ENCODE peak calls at places on chromosomes 16 and 17, in four cellular contexts. One of them, this sample, is unnamed. For H3K79me2, the result is how much of the 10 kb centered on the place peaks cover.

GRCh38 chr16:31134091-31134571 is 1.4 kb downstream of the PRSS8 start:
- DNase-seq in HCT116: no peak
- DNase-seq in GM12878: no peak
- DNase-seq in H9: no peak
- DNase-seq in this sample: no peak

GRCh38 chr17:64500487-64500859 is 3.6 kb upstream of the POLG2 start:
- DNase-seq in HCT116: no peak
- DNase-seq in H9: no peak
- DNase-seq in GM12878: no peak
- DNase-seq in this sample: no peak

GRCh38 chr17:21330436-21331160 is 45.6 kb upstream of the KCNJ12 start:
- DNase-seq in HCT116: no peak
- DNase-seq in GM12878: no peak
- DNase-seq in H9: no peak
- DNase-seq in this sample: no peak

GRCh38 chr16:3509470-3509928 is 8.7 kb downstream of the CLUAP1 start:
- DNase-seq in HCT116: no peak
- DNase-seq in GM12878: peak
- DNase-seq in H9: peak
- DNase-seq in this sample: peak

GRCh38 chr16:14538604-14539003 is 91.5 kb downstream of the PARN start:
- DNase-seq in H9: no peak
- DNase-seq in GM12878: no peak
- DNase-seq in HCT116: no peak
- DNase-seq in this sample: no peak

GRCh38 chr17:79093270-79093669 is 18.6 kb downstream of the ENGASE start:
- DNase-seq in HCT116: no peak
- DNase-seq in GM12878: no peak
- DNase-seq in H9: no peak
- DNase-seq in this sample: no peak

GRCh38 chr17:56774650-56775049 is 59.1 kb downstream of the C17orf67 start:
- DNase-seq in H9: no peak
- DNase-seq in HCT116: no peak
- DNase-seq in GM12878: no peak
- DNase-seq in this sample: peak

GRCh38 chr16:28298511-28298878 is 6.2 kb downstream of the SBK1 start:
- DNase-seq in GM12878: no peak
- DNase-seq in HCT116: no peak
- DNase-seq in H9: peak
- DNase-seq in this sample: no peak

GRCh38 chr17:65085397-65085796 is 28.9 kb upstream of the GNA13 start:
- DNase-seq in GM12878: no peak
- DNase-seq in H9: peak
- DNase-seq in HCT116: no peak
- DNase-seq in this sample: no peak

GRCh38 chr17:48483471-48484131 is 47.2 kb downstream of the HOXB1 start:
- DNase-seq in HCT116: peak
- DNase-seq in H9: no peak
- DNase-seq in GM12878: no peak
- DNase-seq in this sample: peak

GRCh38 chr17:79002291-79002690 is 7.3 kb downstream of the CANT1 start:
- DNase-seq in HCT116: no peak
- DNase-seq in GM12878: no peak
- DNase-seq in H9: no peak
- DNase-seq in this sample: no peak

GRCh38 chr16:68754117-68754792 is 17.2 kb downstream of the CDH1 start:
- DNase-seq in H9: no peak
- DNase-seq in HCT116: no peak
- DNase-seq in GM12878: no peak
- DNase-seq in this sample: no peak
- H3K79me2 ChIP-seq in H9: under half
- H3K79me2 ChIP-seq in HCT116: under half
- H3K79me2 ChIP-seq in GM12878: under half
- H3K79me2 ChIP-seq in this sample: under half

GRCh38 chr16:5187402-5187952 is 89.9 kb upstream of the EEF2KMT start:
- DNase-seq in HCT116: no peak
- DNase-seq in H9: no peak
- DNase-seq in GM12878: no peak
- DNase-seq in this sample: no peak
- H3K4me2 ChIP-seq in HCT116: no peak
- H3K4me2 ChIP-seq in H9: no peak
- H3K4me2 ChIP-seq in GM12878: no peak
- H3K4me2 ChIP-seq in this sample: no peak

GRCh38 chr17:40091691-40092397 is 8.5 kb downstream of the NR1D1 start:
- DNase-seq in GM12878: no peak
- DNase-seq in HCT116: no peak
- DNase-seq in H9: peak
- DNase-seq in this sample: no peak

GRCh38 chr17:40087903-40088718 is 12.3 kb downstream of the NR1D1 start:
- DNase-seq in H9: no peak
- DNase-seq in HCT116: no peak
- DNase-seq in GM12878: no peak
- DNase-seq in this sample: no peak

GRCh38 chr17:40090234-40091111 is 9.9 kb downstream of the NR1D1 start:
- DNase-seq in GM12878: no peak
- DNase-seq in H9: no peak
- DNase-seq in HCT116: no peak
- DNase-seq in this sample: no peak

GRCh38 chr17:40087049-40087794 is 13.2 kb downstream of the NR1D1 start:
- DNase-seq in HCT116: no peak
- DNase-seq in H9: no peak
- DNase-seq in GM12878: no peak
- DNase-seq in this sample: no peak

DNA sequence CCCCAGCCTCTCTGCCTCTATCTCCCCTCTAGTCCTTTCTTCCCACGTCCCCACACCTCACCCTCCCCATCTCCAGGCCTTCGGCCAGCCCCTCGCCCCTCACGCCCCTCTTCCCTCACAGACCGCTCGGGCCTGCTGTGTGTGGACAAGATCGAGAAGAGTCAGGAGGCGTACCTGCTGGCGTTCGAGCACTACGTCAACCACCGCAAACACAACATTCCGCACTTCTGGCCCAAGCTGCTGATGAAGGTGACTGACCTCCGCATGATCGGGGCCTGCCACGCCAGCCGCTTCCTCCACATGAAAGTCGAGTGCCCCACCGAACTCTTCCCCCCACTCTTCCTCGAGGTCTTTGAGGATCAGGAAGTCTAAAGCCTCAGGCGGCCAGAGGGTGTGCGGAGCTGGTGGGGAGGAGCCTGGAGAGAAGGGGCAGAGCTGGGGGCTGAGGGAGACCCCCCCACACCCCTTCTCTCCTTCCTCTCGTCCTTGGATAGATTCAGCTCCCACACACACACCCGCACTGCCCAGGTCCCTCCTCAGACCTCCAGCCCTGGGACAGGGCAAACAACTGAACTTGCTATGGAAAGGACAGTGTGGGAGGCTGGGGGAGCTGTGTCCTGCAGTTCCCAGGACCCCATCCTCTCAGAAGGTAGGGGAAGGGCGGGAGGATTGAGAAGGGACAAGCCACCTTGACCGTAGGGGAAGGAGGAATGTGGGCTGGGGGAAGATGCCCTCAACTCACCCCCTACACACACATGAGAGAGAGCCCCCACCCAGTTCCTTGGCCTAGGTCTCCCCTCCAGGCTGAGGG is 11.1 kb downstream of the NR1D1 start:
- DNase-seq in H9: no peak
- DNase-seq in GM12878: no peak
- DNase-seq in HCT116: no peak
- DNase-seq in this sample: no peak
- H3K9ac ChIP-seq in H9: no peak
- H3K9ac ChIP-seq in GM12878: no peak
- H3K9ac ChIP-seq in HCT116: no peak
- H3K9ac ChIP-seq in this sample: no peak

DNA sequence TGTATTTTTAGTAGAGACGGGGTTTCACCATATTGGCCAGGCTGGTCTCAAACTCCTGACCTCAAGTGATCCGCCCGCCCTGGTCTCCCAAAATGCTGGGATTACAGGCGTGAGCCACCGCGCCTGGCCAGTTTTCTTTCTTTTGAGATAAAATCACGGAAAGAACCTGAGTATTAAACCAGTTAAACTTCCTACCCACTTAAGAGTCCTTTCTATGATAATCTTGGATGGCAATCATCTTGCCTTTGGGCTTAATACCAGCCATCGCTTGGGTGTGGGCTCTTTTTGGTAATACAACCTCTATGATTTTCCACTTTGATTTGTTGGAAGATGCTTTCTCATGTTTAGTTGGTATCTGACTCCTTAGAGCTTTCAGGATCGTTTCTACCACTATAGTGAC is 24.0 kb downstream of the PITPNC1 start:
- DNase-seq in H9: no peak
- DNase-seq in GM12878: no peak
- DNase-seq in HCT116: no peak
- DNase-seq in this sample: no peak
- H3K79me2 ChIP-seq in H9: under half
- H3K79me2 ChIP-seq in GM12878: under half
- H3K79me2 ChIP-seq in HCT116: under half
- H3K79me2 ChIP-seq in this sample: under half

DNA sequence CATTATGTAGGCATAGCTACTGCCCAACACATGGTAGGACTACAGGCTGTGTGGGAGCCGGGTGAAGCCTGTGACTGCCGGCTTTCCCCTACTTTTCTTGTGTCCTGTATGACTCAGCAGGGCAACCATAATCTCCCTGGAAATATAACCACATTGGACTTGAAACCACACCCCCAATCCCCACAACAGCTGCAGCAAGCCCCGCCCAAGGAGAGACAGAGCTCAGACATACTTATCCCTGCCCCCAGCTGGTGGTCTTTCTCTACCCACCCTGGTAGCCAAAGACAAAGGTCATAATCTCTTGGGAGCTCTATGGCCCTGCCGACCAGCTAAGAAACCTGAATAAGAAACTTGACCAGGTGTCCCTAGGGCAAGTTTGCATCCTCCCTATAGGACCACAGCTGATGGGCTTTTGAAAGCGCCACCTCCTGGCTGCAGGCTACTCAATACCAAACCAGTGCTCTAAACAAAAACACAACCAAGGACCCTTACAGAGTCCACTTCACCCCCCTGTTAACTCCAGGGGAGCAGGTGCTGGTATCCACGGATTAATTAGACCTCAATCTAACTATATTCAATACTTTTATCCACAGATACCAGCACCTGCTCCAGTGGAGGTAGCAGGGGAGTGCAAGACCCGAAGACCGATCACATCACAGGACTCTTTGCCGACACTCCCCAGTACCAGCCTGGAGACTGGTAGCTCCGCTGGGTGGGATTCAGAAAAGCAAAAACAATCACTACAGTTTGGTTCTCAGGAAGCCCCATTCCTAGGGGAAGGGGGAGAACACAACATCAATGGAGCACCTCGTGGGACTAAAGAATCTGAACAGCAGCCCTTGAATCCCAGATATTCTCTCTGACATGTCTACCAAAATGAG is 91.2 kb downstream of the IRX5 start:
- DNase-seq in GM12878: no peak
- DNase-seq in H9: peak
- DNase-seq in HCT116: peak
- DNase-seq in this sample: no peak
- H3K4me2 ChIP-seq in GM12878: no peak
- H3K4me2 ChIP-seq in H9: no peak
- H3K4me2 ChIP-seq in HCT116: peak
- H3K4me2 ChIP-seq in this sample: no peak

GRCh38 chr16:17949713-17950112 is 386.8 kb downstream of the NPIPA8 start:
- DNase-seq in H9: no peak
- DNase-seq in GM12878: no peak
- DNase-seq in HCT116: no peak
- DNase-seq in this sample: no peak
- H3K9ac ChIP-seq in H9: no peak
- H3K9ac ChIP-seq in GM12878: no peak
- H3K9ac ChIP-seq in HCT116: no peak
- H3K9ac ChIP-seq in this sample: no peak

GRCh38 chr16:10558305-10558704 is 22.1 kb downstream of the EMP2 start:
- DNase-seq in HCT116: no peak
- DNase-seq in GM12878: no peak
- DNase-seq in H9: no peak
- DNase-seq in this sample: no peak
- H3K79me2 ChIP-seq in HCT116: under half
- H3K79me2 ChIP-seq in GM12878: under half
- H3K79me2 ChIP-seq in H9: under half
- H3K79me2 ChIP-seq in this sample: under half

GRCh38 chr17:82400206-82400605 is 17.9 kb upstream of the HEXD start:
- DNase-seq in HCT116: no peak
- DNase-seq in GM12878: no peak
- DNase-seq in H9: no peak
- DNase-seq in this sample: no peak
- H3K4me2 ChIP-seq in HCT116: no peak
- H3K4me2 ChIP-seq in GM12878: no peak
- H3K4me2 ChIP-seq in H9: no peak
- H3K4me2 ChIP-seq in this sample: no peak